ENCODE peak calls at places on chromosomes 11 and 22, in five cellular contexts. X is cardiac fibroblast; T is AG09309; D is CD4-positive, CD25-positive, alpha-beta regulatory T cell; P is H9. S is an unnamed sample.

GRCh38 chr11:28107331-28107725 is 628 bp downstream of the KIF18A start:
- DNase-seq in X (no peak), T (no peak), D (no peak), P (no peak), S (no peak)

GRCh38 chr11:35484435-35484834 is 41.0 kb downstream of the PAMR1 start:
- DNase-seq in X (peak), T (peak), D (no peak), P (no peak), S (peak)

GRCh38 chr22:44448271-44448780 is 49.7 kb downstream of the RTL6 start:
- DNase-seq in X (peak), T (peak), D (no peak), P (no peak), S (peak)

GRCh38 chr22:36563001-36563400 is 34.0 kb upstream of the EIF3D start:
- DNase-seq in X (no peak), T (no peak), D (no peak), P (no peak), S (no peak)

GRCh38 chr11:68471360-68472340 is 11.1 kb downstream of the PPP6R3 start:
- DNase-seq in X (peak), T (peak), D (no peak), P (no peak), S (peak)

GRCh38 chr22:37525073-37525745 is 6.0 kb upstream of the CARD10 start:
- DNase-seq in X (peak), T (no peak), D (no peak), P (no peak), S (peak)

GRCh38 chr22:28369849-28370248 is 309.8 kb downstream of the TTC28 start:
- DNase-seq in X (no peak), T (no peak), D (no peak), P (no peak), S (no peak)

GRCh38 chr11:70077411-70078094 is 564 bp upstream of the ANO1 start:
- DNase-seq in X (no peak), T (no peak), D (no peak), P (no peak), S (no peak)

GRCh38 chr22:31647516-31647915 is 14.5 kb downstream of the PISD start:
- DNase-seq in X (peak), T (peak), D (no peak), P (no peak), S (peak)

GRCh38 chr22:27676545-27677188 is 124.9 kb downstream of the MN1 start:
- DNase-seq in X (peak), T (no peak), D (no peak), P (no peak), S (peak)

GRCh38 chr11:11579012-11579755 is 42.6 kb downstream of the GALNT18 start:
- DNase-seq in X (no peak), T (no peak), D (no peak), P (peak), S (no peak)

GRCh38 chr11:115964091-115964490 is 459.9 kb upstream of the CADM1 start:
- DNase-seq in X (peak), T (no peak), D (no peak), P (no peak), S (no peak)

GRCh38 chr11:132681971-132682370 is 850.3 kb downstream of the OPCML start:
- DNase-seq in X (no peak), T (no peak), D (no peak), P (no peak), S (no peak)

GRCh38 chr11:86524603-86525352 is 147.6 kb downstream of the ME3 start:
- DNase-seq in X (peak), T (no peak), D (no peak), P (no peak), S (peak)

GRCh38 chr11:121886956-121887355 is 229.1 kb downstream of the BLID start:
- DNase-seq in X (no peak), T (no peak), D (no peak), P (no peak), S (no peak)

GRCh38 chr11:70610561-70610960 is 212.2 kb downstream of the CTTN start:
- DNase-seq in X (peak), T (no peak), D (no peak), P (no peak), S (no peak)

S was measured in fibroblast of the aortic adventitia.